ENCODE peak calls at places on chromosomes 5 and 9, in ten cellular contexts. One of them, this sample, is unnamed.

GRCh38 chr5:117246386-117246785 is 671.8 kb upstream of the SEMA6A start:
- DNase-seq in A673: no peak
- DNase-seq in cardiac muscle cell: no peak
- DNase-seq in heart right ventricle: no peak
- DNase-seq in tibial artery: no peak
- DNase-seq in uterus: no peak
- DNase-seq in lung: no peak
- DNase-seq in esophagus squamous epithelium: no peak
- DNase-seq in GM06990: no peak
- DNase-seq in brain microvascular endothelial cell: no peak
- DNase-seq in this sample: no peak

GRCh38 chr5:117657591-117657990 is 1083.0 kb upstream of the SEMA6A start:
- DNase-seq in A673: no peak
- DNase-seq in cardiac muscle cell: no peak
- DNase-seq in heart right ventricle: no peak
- DNase-seq in tibial artery: no peak
- DNase-seq in uterus: no peak
- DNase-seq in lung: no peak
- DNase-seq in esophagus squamous epithelium: no peak
- DNase-seq in GM06990: no peak
- DNase-seq in brain microvascular endothelial cell: no peak
- DNase-seq in this sample: no peak

GRCh38 chr5:606526-607399 is 5.4 kb upstream of the CEP72 start:
- DNase-seq in A673: no peak
- DNase-seq in cardiac muscle cell: no peak
- DNase-seq in heart right ventricle: no peak
- DNase-seq in tibial artery: peak; percentile 59
- DNase-seq in uterus: no peak
- DNase-seq in lung: no peak
- DNase-seq in esophagus squamous epithelium: no peak
- DNase-seq in GM06990: no peak
- DNase-seq in brain microvascular endothelial cell: no peak
- DNase-seq in this sample: no peak

GRCh38 chr9:88535932-88536324 is 950 bp downstream of the NXNL2 start:
- DNase-seq in A673: no peak
- DNase-seq in cardiac muscle cell: no peak
- DNase-seq in heart right ventricle: peak; percentile 17
- DNase-seq in tibial artery: peak; percentile 68
- DNase-seq in uterus: peak; percentile 72
- DNase-seq in lung: no peak
- DNase-seq in esophagus squamous epithelium: no peak
- DNase-seq in GM06990: no peak
- DNase-seq in brain microvascular endothelial cell: no peak
- DNase-seq in this sample: no peak

GRCh38 chr9:134299883-134300282 is 26.4 kb upstream of the RXRA start:
- DNase-seq in A673: no peak
- DNase-seq in cardiac muscle cell: no peak
- DNase-seq in heart right ventricle: peak; percentile 15
- DNase-seq in tibial artery: no peak
- DNase-seq in uterus: no peak
- DNase-seq in lung: peak; percentile 72
- DNase-seq in esophagus squamous epithelium: no peak
- DNase-seq in GM06990: no peak
- DNase-seq in brain microvascular endothelial cell: no peak
- DNase-seq in this sample: peak; percentile 6

GRCh38 chr5:137888875-137889759 is at the start of gene PKD2L2:
- DNase-seq in A673: peak; percentile 91
- DNase-seq in cardiac muscle cell: peak; percentile 96
- DNase-seq in heart right ventricle: peak; percentile 91
- DNase-seq in tibial artery: peak; percentile 88
- DNase-seq in uterus: peak; percentile 84
- DNase-seq in lung: peak; percentile 74
- DNase-seq in esophagus squamous epithelium: peak; percentile 31
- DNase-seq in GM06990: peak; percentile 97
- DNase-seq in brain microvascular endothelial cell: peak; percentile 73
- DNase-seq in this sample: peak; percentile 63

GRCh38 chr9:37061763-37062162 is 27.7 kb upstream of the PAX5 start:
- DNase-seq in A673: no peak
- DNase-seq in cardiac muscle cell: peak; percentile 34
- DNase-seq in heart right ventricle: no peak
- DNase-seq in tibial artery: no peak
- DNase-seq in uterus: no peak
- DNase-seq in lung: no peak
- DNase-seq in esophagus squamous epithelium: no peak
- DNase-seq in GM06990: no peak
- DNase-seq in brain microvascular endothelial cell: peak; percentile 34
- DNase-seq in this sample: peak; percentile 64

GRCh38 chr9:94812343-94812742 is 85.8 kb downstream of the AOPEP start:
- DNase-seq in A673: no peak
- DNase-seq in cardiac muscle cell: peak; percentile 76
- DNase-seq in heart right ventricle: no peak
- DNase-seq in tibial artery: no peak
- DNase-seq in uterus: no peak
- DNase-seq in lung: no peak
- DNase-seq in esophagus squamous epithelium: no peak
- DNase-seq in GM06990: no peak
- DNase-seq in brain microvascular endothelial cell: peak; percentile 36
- DNase-seq in this sample: peak; percentile 81

GRCh38 chr9:114910541-114910940 is 19.9 kb downstream of the TNFSF8 start:
- DNase-seq in A673: no peak
- DNase-seq in cardiac muscle cell: no peak
- DNase-seq in heart right ventricle: no peak
- DNase-seq in tibial artery: no peak
- DNase-seq in uterus: no peak
- DNase-seq in lung: no peak
- DNase-seq in esophagus squamous epithelium: no peak
- DNase-seq in GM06990: no peak
- DNase-seq in brain microvascular endothelial cell: no peak
- DNase-seq in this sample: no peak

GRCh38 chr9:4382722-4383317 is 83.0 kb upstream of the GLIS3 start:
- DNase-seq in A673: peak; percentile 63
- DNase-seq in cardiac muscle cell: peak; percentile 60
- DNase-seq in heart right ventricle: no peak
- DNase-seq in tibial artery: no peak
- DNase-seq in uterus: no peak
- DNase-seq in lung: no peak
- DNase-seq in esophagus squamous epithelium: no peak
- DNase-seq in GM06990: peak; percentile 8
- DNase-seq in brain microvascular endothelial cell: peak; percentile 28
- DNase-seq in this sample: peak; percentile 29

GRCh38 chr9:88852794-88853193 is 138.5 kb upstream of the S1PR3 start:
- DNase-seq in A673: peak; percentile 50
- DNase-seq in cardiac muscle cell: peak; percentile 83
- DNase-seq in heart right ventricle: no peak
- DNase-seq in tibial artery: no peak
- DNase-seq in uterus: no peak
- DNase-seq in lung: no peak
- DNase-seq in esophagus squamous epithelium: no peak
- DNase-seq in GM06990: no peak
- DNase-seq in brain microvascular endothelial cell: peak; percentile 91
- DNase-seq in this sample: peak; percentile 91

GRCh38 chr5:11619339-11620028 is 284.8 kb downstream of the CTNND2 start:
- DNase-seq in A673: peak; percentile 1
- DNase-seq in cardiac muscle cell: no peak
- DNase-seq in heart right ventricle: no peak
- DNase-seq in tibial artery: no peak
- DNase-seq in uterus: no peak
- DNase-seq in lung: no peak
- DNase-seq in esophagus squamous epithelium: no peak
- DNase-seq in GM06990: no peak
- DNase-seq in brain microvascular endothelial cell: no peak
- DNase-seq in this sample: peak; percentile 28

GRCh38 chr5:122007445-122008010 is 45.8 kb downstream of the SRFBP1 start:
- DNase-seq in A673: no peak
- DNase-seq in cardiac muscle cell: no peak
- DNase-seq in heart right ventricle: no peak
- DNase-seq in tibial artery: peak; percentile 57
- DNase-seq in uterus: no peak
- DNase-seq in lung: no peak
- DNase-seq in esophagus squamous epithelium: no peak
- DNase-seq in GM06990: no peak
- DNase-seq in brain microvascular endothelial cell: no peak
- DNase-seq in this sample: no peak

GRCh38 chr9:12777149-12778010 is 2.6 kb downstream of the LURAP1L start:
- DNase-seq in A673: no peak
- DNase-seq in cardiac muscle cell: no peak
- DNase-seq in heart right ventricle: no peak
- DNase-seq in tibial artery: no peak
- DNase-seq in uterus: no peak
- DNase-seq in lung: no peak
- DNase-seq in esophagus squamous epithelium: no peak
- DNase-seq in GM06990: no peak
- DNase-seq in brain microvascular endothelial cell: no peak
- DNase-seq in this sample: no peak

GRCh38 chr9:10396641-10397040 is 216.2 kb downstream of the PTPRD start:
- DNase-seq in A673: peak; percentile 45
- DNase-seq in cardiac muscle cell: no peak
- DNase-seq in heart right ventricle: no peak
- DNase-seq in tibial artery: no peak
- DNase-seq in uterus: no peak
- DNase-seq in lung: no peak
- DNase-seq in esophagus squamous epithelium: no peak
- DNase-seq in GM06990: no peak
- DNase-seq in brain microvascular endothelial cell: no peak
- DNase-seq in this sample: no peak

GRCh38 chr9:37618817-37619216 is 26.4 kb upstream of the TOMM5 start:
- DNase-seq in A673: no peak
- DNase-seq in cardiac muscle cell: peak; percentile 46
- DNase-seq in heart right ventricle: no peak
- DNase-seq in tibial artery: no peak
- DNase-seq in uterus: no peak
- DNase-seq in lung: no peak
- DNase-seq in esophagus squamous epithelium: no peak
- DNase-seq in GM06990: no peak
- DNase-seq in brain microvascular endothelial cell: peak; percentile 45
- DNase-seq in this sample: peak; percentile 50

GRCh38 chr9:130837002-130837511 is 2.0 kb downstream of the ABL1 start:
- DNase-seq in A673: no peak
- DNase-seq in cardiac muscle cell: peak; percentile 52
- DNase-seq in heart right ventricle: no peak
- DNase-seq in tibial artery: no peak
- DNase-seq in uterus: no peak
- DNase-seq in lung: no peak
- DNase-seq in esophagus squamous epithelium: no peak
- DNase-seq in GM06990: no peak
- DNase-seq in brain microvascular endothelial cell: no peak
- DNase-seq in this sample: no peak

GRCh38 chr9:83062653-83063527 is at the start of gene RASEF:
- DNase-seq in A673: peak; percentile 6
- DNase-seq in cardiac muscle cell: peak; percentile 13
- DNase-seq in heart right ventricle: peak; percentile 22
- DNase-seq in tibial artery: no peak
- DNase-seq in uterus: no peak
- DNase-seq in lung: peak; percentile 82
- DNase-seq in esophagus squamous epithelium: no peak
- DNase-seq in GM06990: no peak
- DNase-seq in brain microvascular endothelial cell: no peak
- DNase-seq in this sample: peak; percentile 47
- TF ChIP-seq CTCF in A673: no peak
- TF ChIP-seq CTCF in cardiac muscle cell: no peak
- TF ChIP-seq CTCF in heart right ventricle: no peak
- TF ChIP-seq CTCF in tibial artery: no peak
- TF ChIP-seq CTCF in uterus: no peak
- TF ChIP-seq CTCF in lung: no peak
- TF ChIP-seq CTCF in esophagus squamous epithelium: no peak
- TF ChIP-seq CTCF in GM06990: no peak
- TF ChIP-seq CTCF in brain microvascular endothelial cell: peak; percentile 16
- TF ChIP-seq CTCF in this sample: peak; percentile 35

GRCh38 chr9:33255471-33255870 is 9.0 kb downstream of the BAG1 start:
- DNase-seq in A673: no peak
- DNase-seq in cardiac muscle cell: no peak
- DNase-seq in heart right ventricle: no peak
- DNase-seq in tibial artery: no peak
- DNase-seq in uterus: no peak
- DNase-seq in lung: no peak
- DNase-seq in esophagus squamous epithelium: no peak
- DNase-seq in GM06990: no peak
- DNase-seq in brain microvascular endothelial cell: no peak
- DNase-seq in this sample: no peak
- H3K36me3 ChIP-seq in A673: peaks cover 75% of the 10 kb centered on the region
- H3K36me3 ChIP-seq in cardiac muscle cell: peaks cover 67% of the 10 kb centered on the region
- H3K36me3 ChIP-seq in heart right ventricle: no peaks in the 10 kb centered on the region
- H3K36me3 ChIP-seq in tibial artery: peaks cover 80% of the 10 kb centered on the region
- H3K36me3 ChIP-seq in uterus: no peaks in the 10 kb centered on the region
- H3K36me3 ChIP-seq in lung: peaks cover 62% of the 10 kb centered on the region
- H3K36me3 ChIP-seq in esophagus squamous epithelium: peaks cover 52% of the 10 kb centered on the region
- H3K36me3 ChIP-seq in GM06990: peaks cover 30% of the 10 kb centered on the region
- H3K36me3 ChIP-seq in brain microvascular endothelial cell: peaks cover 54% of the 10 kb centered on the region
- H3K36me3 ChIP-seq in this sample: peaks cover 48% of the 10 kb centered on the region

GRCh38 chr9:105501414-105501813 is 53.6 kb downstream of the FSD1L start:
- DNase-seq in A673: no peak
- DNase-seq in cardiac muscle cell: no peak
- DNase-seq in heart right ventricle: no peak
- DNase-seq in tibial artery: no peak
- DNase-seq in uterus: no peak
- DNase-seq in lung: no peak
- DNase-seq in esophagus squamous epithelium: no peak
- DNase-seq in GM06990: no peak
- DNase-seq in brain microvascular endothelial cell: no peak
- DNase-seq in this sample: no peak
- H3K4me3 ChIP-seq in A673: no peak overlapping the region
- H3K4me3 ChIP-seq in cardiac muscle cell: no peak overlapping the region
- H3K4me3 ChIP-seq in heart right ventricle: no peak overlapping the region
- H3K4me3 ChIP-seq in tibial artery: no peak overlapping the region
- H3K4me3 ChIP-seq in uterus: no peak overlapping the region
- H3K4me3 ChIP-seq in lung: no peak overlapping the region
- H3K4me3 ChIP-seq in esophagus squamous epithelium: no peak overlapping the region
- H3K4me3 ChIP-seq in GM06990: peak overlapping the region; percentile 52
- H3K4me3 ChIP-seq in brain microvascular endothelial cell: no peak overlapping the region
- H3K4me3 ChIP-seq in this sample: no peak overlapping the region

DNA sequence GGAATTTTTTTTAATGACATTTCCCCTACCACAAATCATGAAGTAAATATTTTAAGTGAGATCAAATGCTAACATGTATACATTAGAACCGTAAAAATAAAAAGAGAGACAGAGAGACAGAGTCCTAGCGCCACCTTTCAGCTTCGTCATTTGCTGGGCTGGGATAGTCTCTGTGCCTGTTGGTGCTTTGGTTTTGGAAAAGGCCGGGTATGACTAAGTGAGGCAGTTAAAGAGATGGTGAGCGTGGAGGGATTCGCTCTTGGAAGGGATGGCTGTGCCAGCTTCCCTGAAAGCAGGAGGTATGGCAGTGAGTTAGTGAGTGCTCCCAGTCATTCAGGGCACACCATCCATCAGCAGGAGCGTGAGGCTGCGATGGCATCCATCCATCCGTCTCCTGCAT is 729.6 kb upstream of the WWC1 start:
- DNase-seq in A673: no peak
- DNase-seq in cardiac muscle cell: no peak
- DNase-seq in heart right ventricle: no peak
- DNase-seq in tibial artery: no peak
- DNase-seq in uterus: no peak
- DNase-seq in lung: no peak
- DNase-seq in esophagus squamous epithelium: no peak
- DNase-seq in GM06990: no peak
- DNase-seq in brain microvascular endothelial cell: no peak
- DNase-seq in this sample: no peak
- TF ChIP-seq CTCF in A673: peak; percentile 20
- TF ChIP-seq CTCF in cardiac muscle cell: no peak
- TF ChIP-seq CTCF in heart right ventricle: no peak
- TF ChIP-seq CTCF in tibial artery: no peak
- TF ChIP-seq CTCF in uterus: no peak
- TF ChIP-seq CTCF in lung: no peak
- TF ChIP-seq CTCF in esophagus squamous epithelium: no peak
- TF ChIP-seq CTCF in GM06990: no peak
- TF ChIP-seq CTCF in brain microvascular endothelial cell: no peak
- TF ChIP-seq CTCF in this sample: no peak